ENCODE peak calls at places on chromosomes 16 and 17, in ten cellular contexts. I is skeletal muscle cell; M is HT1080; F is AG08395; W is omental fat pad; L is HEK293T; C is fibroblast of villous mesenchyme; B is stimulated activated naive CD4-positive, alpha-beta T cell; V is gastrocnemius medialis; N is sciatic nerve. A is an unnamed sample.

GRCh38 chr17:48618366-48618896 is 3.3 kb upstream of the HOXB8 start:
- DNase-seq in I (no peak), M (peak), F (peak), W (peak), L (peak), C (peak), B (peak), V (peak), N (peak), A (peak)

GRCh38 chr16:66898207-66898606 is 17.9 kb downstream of the PDP2 start:
- DNase-seq in I (no peak), M (no peak), F (peak), W (no peak), L (no peak), C (no peak), B (no peak), V (peak), N (no peak), A (peak)

GRCh38 chr17:74599531-74599939 is 7.5 kb upstream of the CD300LD start:
- DNase-seq in I (no peak), M (no peak), F (no peak), W (no peak), L (no peak), C (no peak), B (no peak), V (no peak), N (no peak), A (peak)

GRCh38 chr16:14418795-14419225 is 211.2 kb downstream of the PARN start:
- DNase-seq in I (no peak), M (no peak), F (no peak), W (no peak), L (no peak), C (peak), B (no peak), V (peak), N (no peak), A (no peak)

GRCh38 chr17:38815576-38816193 is 9.4 kb downstream of the CWC25 start:
- DNase-seq in I (no peak), M (peak), F (peak), W (no peak), L (no peak), C (peak), B (no peak), V (no peak), N (no peak), A (no peak)

GRCh38 chr17:5583426-5584382 is 605 bp downstream of the NLRP1 start:
- DNase-seq in I (no peak), M (no peak), F (peak), W (no peak), L (no peak), C (peak), B (no peak), V (no peak), N (no peak), A (no peak)

GRCh38 chr17:51434434-51435170 is 174.3 kb downstream of the UTP18 start:
- DNase-seq in I (no peak), M (peak), F (no peak), W (no peak), L (no peak), C (no peak), B (no peak), V (no peak), N (no peak), A (no peak)

GRCh38 chr16:70430667-70431536 is 8.0 kb downstream of the ST3GAL2 start:
- DNase-seq in I (no peak), M (no peak), F (no peak), W (no peak), L (no peak), C (peak), B (peak), V (no peak), N (no peak), A (no peak)

GRCh38 chr16:30934827-30935557 is 11.6 kb downstream of the FBXL19 start:
- DNase-seq in I (no peak), M (peak), F (peak), W (no peak), L (peak), C (peak), B (peak), V (no peak), N (no peak), A (peak)

GRCh38 chr16:57800213-57801097 is 1.8 kb downstream of the KIFC3 start:
- DNase-seq in I (no peak), M (no peak), F (no peak), W (no peak), L (no peak), C (peak), B (no peak), V (no peak), N (no peak), A (no peak)

GRCh38 chr16:3012828-3013420 is at the start of gene CLDN9:
- DNase-seq in I (no peak), M (peak), F (no peak), W (no peak), L (no peak), C (no peak), B (no peak), V (no peak), N (no peak), A (no peak)

GRCh38 chr16:69376393-69377059 is 9.3 kb downstream of the TERF2 start:
- DNase-seq in I (no peak), M (no peak), F (no peak), W (no peak), L (no peak), C (no peak), B (no peak), V (no peak), N (no peak), A (no peak)

GRCh38 chr17:45357364-45357997 is 40.7 kb upstream of the MAP3K14 start:
- DNase-seq in I (no peak), M (no peak), F (no peak), W (no peak), L (no peak), C (no peak), B (no peak), V (no peak), N (no peak), A (no peak)

GRCh38 chr16:89931964-89932363 is 8.8 kb downstream of the TUBB3 start:
- DNase-seq in I (no peak), M (no peak), F (no peak), W (no peak), L (no peak), C (no peak), B (no peak), V (no peak), N (no peak), A (no peak)

GRCh38 chr16:52203096-52203495 is 343.8 kb downstream of the TOX3 start:
- DNase-seq in I (no peak), M (peak), F (no peak), W (no peak), L (no peak), C (no peak), B (no peak), V (no peak), N (no peak), A (no peak)

GRCh38 chr17:32504166-32504990 is 17.6 kb downstream of the CDK5R1 start:
- DNase-seq in I (no peak), M (no peak), F (peak), W (no peak), L (no peak), C (no peak), B (no peak), V (no peak), N (no peak), A (no peak)

GRCh38 chr16:84700518-84701277 is 898 bp downstream of the USP10 start:
- DNase-seq in I (no peak), M (peak), F (peak), W (no peak), L (no peak), C (peak), B (peak), V (no peak), N (no peak), A (peak)

GRCh38 chr17:17928422-17929386 is 43.5 kb downstream of the TOM1L2 start:
- DNase-seq in I (no peak), M (no peak), F (no peak), W (no peak), L (no peak), C (no peak), B (no peak), V (no peak), N (no peak), A (no peak)